ENCODE peak calls at places on chromosomes 7 and 10, in six cellular contexts. One of them, this sample, is unnamed.
A peak's percentile ranks its signal among the peaks of the same experiment; 100 is the strongest.

GRCh38 chr7:7114575-7115291 is 67.6 kb upstream of the C1GALT1 start:
- DNase-seq in IMR-90: no peak
- DNase-seq in spleen: no peak
- DNase-seq in tibial artery: no peak
- DNase-seq in right lobe of liver: peak; percentile 49
- DNase-seq in A549: peak; percentile 24
- DNase-seq in this sample: no peak

GRCh38 chr7:82441916-82442478 is 1.6 kb downstream of the CACNA2D1 start:
- DNase-seq in right lobe of liver: no peak
- DNase-seq in A549: peak; percentile 18
- DNase-seq in spleen: no peak
- DNase-seq in tibial artery: no peak
- DNase-seq in IMR-90: peak; percentile 41
- DNase-seq in this sample: no peak

GRCh38 chr7:43868181-43868580 is 1.1 kb downstream of the MRPS24 start:
- DNase-seq in tibial artery: no peak
- DNase-seq in right lobe of liver: no peak
- DNase-seq in A549: no peak
- DNase-seq in IMR-90: no peak
- DNase-seq in spleen: peak; percentile 43
- DNase-seq in this sample: no peak

GRCh38 chr7:157907998-157908782 is 571.4 kb downstream of the DNAJB6 start:
- DNase-seq in right lobe of liver: peak; percentile 33
- DNase-seq in tibial artery: no peak
- DNase-seq in A549: no peak
- DNase-seq in IMR-90: no peak
- DNase-seq in spleen: no peak
- DNase-seq in this sample: no peak

GRCh38 chr10:124676416-124677062 is 67.6 kb downstream of the FAM53B start:
- DNase-seq in A549: no peak
- DNase-seq in IMR-90: no peak
- DNase-seq in spleen: no peak
- DNase-seq in tibial artery: no peak
- DNase-seq in right lobe of liver: no peak
- DNase-seq in this sample: peak; percentile 11

GRCh38 chr10:132374612-132375011 is 22.4 kb upstream of the PWWP2B start:
- DNase-seq in A549: no peak
- DNase-seq in IMR-90: no peak
- DNase-seq in tibial artery: no peak
- DNase-seq in right lobe of liver: peak; percentile 39
- DNase-seq in spleen: peak; percentile 66
- DNase-seq in this sample: no peak

GRCh38 chr7:93889261-93889660 is 1.3 kb downstream of the TFPI2 start:
- DNase-seq in IMR-90: peak; percentile 92
- DNase-seq in tibial artery: no peak
- DNase-seq in spleen: no peak
- DNase-seq in right lobe of liver: no peak
- DNase-seq in A549: peak; percentile 45
- DNase-seq in this sample: no peak

GRCh38 chr10:29254123-29255046 is 34.5 kb upstream of the LYZL1 start:
- DNase-seq in tibial artery: no peak
- DNase-seq in spleen: no peak
- DNase-seq in A549: peak; percentile 17
- DNase-seq in IMR-90: no peak
- DNase-seq in right lobe of liver: no peak
- DNase-seq in this sample: no peak

GRCh38 chr7:3861941-3862340 is 560.9 kb downstream of the SDK1 start:
- DNase-seq in A549: no peak
- DNase-seq in right lobe of liver: no peak
- DNase-seq in spleen: no peak
- DNase-seq in IMR-90: peak; percentile 87
- DNase-seq in tibial artery: peak; percentile 47
- DNase-seq in this sample: peak; percentile 40

GRCh38 chr7:141558544-141559183 is 7.5 kb downstream of the AGK start:
- DNase-seq in IMR-90: peak; percentile 55
- DNase-seq in A549: no peak
- DNase-seq in spleen: no peak
- DNase-seq in right lobe of liver: no peak
- DNase-seq in tibial artery: no peak
- DNase-seq in this sample: no peak

GRCh38 chr10:49606981-49607535 is 3.1 kb upstream of the SLC18A3 start:
- DNase-seq in IMR-90: peak; percentile 45
- DNase-seq in A549: peak; percentile 34
- DNase-seq in tibial artery: peak; percentile 54
- DNase-seq in spleen: peak; percentile 88
- DNase-seq in right lobe of liver: peak; percentile 64
- DNase-seq in this sample: peak; percentile 71

GRCh38 chr10:48535416-48536225 is 69.3 kb downstream of the ARHGAP22 start:
- DNase-seq in spleen: peak; percentile 57
- DNase-seq in tibial artery: no peak
- DNase-seq in A549: no peak
- DNase-seq in IMR-90: no peak
- DNase-seq in right lobe of liver: peak; percentile 28
- DNase-seq in this sample: no peak

GRCh38 chr10:90779573-90779972 is 78.3 kb downstream of the HTR7 start:
- DNase-seq in A549: peak; percentile 34
- DNase-seq in tibial artery: no peak
- DNase-seq in spleen: no peak
- DNase-seq in IMR-90: peak; percentile 6
- DNase-seq in right lobe of liver: no peak
- DNase-seq in this sample: no peak

GRCh38 chr7:6637544-6638229 is 569 bp downstream of the ZNF316 start:
- DNase-seq in tibial artery: no peak
- DNase-seq in IMR-90: peak; percentile 8
- DNase-seq in right lobe of liver: no peak
- DNase-seq in A549: peak; percentile 29
- DNase-seq in spleen: peak; percentile 92
- DNase-seq in this sample: no peak

GRCh38 chr10:44422631-44423030 is 37.7 kb upstream of the CXCL12 start:
- DNase-seq in A549: no peak
- DNase-seq in spleen: no peak
- DNase-seq in IMR-90: no peak
- DNase-seq in right lobe of liver: no peak
- DNase-seq in tibial artery: no peak
- DNase-seq in this sample: no peak

GRCh38 chr7:13115829-13116228 is 428.4 kb downstream of the ARL4A start:
- DNase-seq in right lobe of liver: no peak
- DNase-seq in spleen: no peak
- DNase-seq in A549: no peak
- DNase-seq in tibial artery: no peak
- DNase-seq in IMR-90: no peak
- DNase-seq in this sample: no peak

GRCh38 chr7:75928600-75928939 is 13.6 kb downstream of the POR start:
- DNase-seq in spleen: no peak
- DNase-seq in tibial artery: no peak
- DNase-seq in right lobe of liver: no peak
- DNase-seq in A549: no peak
- DNase-seq in IMR-90: no peak
- DNase-seq in this sample: no peak
- H3K27ac ChIP-seq in spleen: peak overlapping the region; percentile 21
- H3K27ac ChIP-seq in tibial artery: no peak overlapping the region
- H3K27ac ChIP-seq in right lobe of liver: no peak overlapping the region
- H3K27ac ChIP-seq in A549: no peak overlapping the region
- H3K27ac ChIP-seq in IMR-90: no peak overlapping the region
- H3K27ac ChIP-seq in this sample: no peak overlapping the region

GRCh38 chr10:99345350-99345749 is 16.2 kb downstream of the CNNM1 start:
- DNase-seq in tibial artery: no peak
- DNase-seq in right lobe of liver: no peak
- DNase-seq in spleen: no peak
- DNase-seq in A549: peak; percentile 89
- DNase-seq in IMR-90: peak; percentile 68
- DNase-seq in this sample: no peak
- H3K27ac ChIP-seq in tibial artery: no peak overlapping the region
- H3K27ac ChIP-seq in right lobe of liver: no peak overlapping the region
- H3K27ac ChIP-seq in spleen: no peak overlapping the region
- H3K27ac ChIP-seq in A549: peak overlapping the region; percentile 79
- H3K27ac ChIP-seq in IMR-90: no peak overlapping the region
- H3K27ac ChIP-seq in this sample: no peak overlapping the region

GRCh38 chr7:98133181-98133580 is 26.5 kb downstream of the LMTK2 start:
- DNase-seq in IMR-90: no peak
- DNase-seq in A549: no peak
- DNase-seq in spleen: no peak
- DNase-seq in tibial artery: no peak
- DNase-seq in right lobe of liver: no peak
- DNase-seq in this sample: no peak
- H3K27ac ChIP-seq in IMR-90: no peak overlapping the region
- H3K27ac ChIP-seq in A549: peak overlapping the region; percentile 84
- H3K27ac ChIP-seq in spleen: peak overlapping the region; percentile 86
- H3K27ac ChIP-seq in tibial artery: no peak overlapping the region
- H3K27ac ChIP-seq in right lobe of liver: peak overlapping the region; percentile 84
- H3K27ac ChIP-seq in this sample: no peak overlapping the region

GRCh38 chr10:50992356-50992866 is 81.9 kb upstream of the PRKG1 start:
- DNase-seq in spleen: peak; percentile 56
- DNase-seq in tibial artery: peak; percentile 34
- DNase-seq in right lobe of liver: no peak
- DNase-seq in A549: no peak
- DNase-seq in IMR-90: peak; percentile 31
- DNase-seq in this sample: peak; percentile 26
- H3K27ac ChIP-seq in spleen: peak overlapping the region; percentile 73
- H3K27ac ChIP-seq in tibial artery: peak overlapping the region; percentile 96
- H3K27ac ChIP-seq in right lobe of liver: peak overlapping the region; percentile 66
- H3K27ac ChIP-seq in A549: no peak overlapping the region
- H3K27ac ChIP-seq in IMR-90: peak overlapping the region; percentile 96
- H3K27ac ChIP-seq in this sample: peak overlapping the region; percentile 94

GRCh38 chr10:60917331-60918280 is 26.4 kb downstream of the RHOBTB1 start:
- DNase-seq in right lobe of liver: no peak
- DNase-seq in tibial artery: no peak
- DNase-seq in spleen: no peak
- DNase-seq in IMR-90: peak; percentile 27
- DNase-seq in A549: no peak
- DNase-seq in this sample: no peak
- H3K27ac ChIP-seq in right lobe of liver: no peak overlapping the region
- H3K27ac ChIP-seq in tibial artery: no peak overlapping the region
- H3K27ac ChIP-seq in spleen: no peak overlapping the region
- H3K27ac ChIP-seq in IMR-90: no peak overlapping the region
- H3K27ac ChIP-seq in A549: no peak overlapping the region
- H3K27ac ChIP-seq in this sample: no peak overlapping the region

GRCh38 chr7:111356941-111357340 is 205.4 kb downstream of the IMMP2L start:
- DNase-seq in tibial artery: no peak
- DNase-seq in spleen: no peak
- DNase-seq in A549: no peak
- DNase-seq in IMR-90: peak; percentile 5
- DNase-seq in right lobe of liver: no peak
- DNase-seq in this sample: no peak

GRCh38 chr7:111362660-111363059 is 199.6 kb downstream of the IMMP2L start:
- DNase-seq in IMR-90: peak; percentile 78
- DNase-seq in right lobe of liver: no peak
- DNase-seq in spleen: no peak
- DNase-seq in tibial artery: no peak
- DNase-seq in A549: peak; percentile 7
- DNase-seq in this sample: no peak

GRCh38 chr7:111363099-111363498 is 199.2 kb downstream of the IMMP2L start:
- DNase-seq in A549: no peak
- DNase-seq in IMR-90: peak; percentile 56
- DNase-seq in right lobe of liver: no peak
- DNase-seq in spleen: no peak
- DNase-seq in tibial artery: no peak
- DNase-seq in this sample: no peak

GRCh38 chr7:111357691-111358090 is 204.6 kb downstream of the IMMP2L start:
- DNase-seq in right lobe of liver: no peak
- DNase-seq in IMR-90: peak; percentile 56
- DNase-seq in tibial artery: no peak
- DNase-seq in A549: peak; percentile 18
- DNase-seq in spleen: no peak
- DNase-seq in this sample: no peak

GRCh38 chr7:111358915-111359314 is 203.4 kb downstream of the IMMP2L start:
- DNase-seq in A549: no peak
- DNase-seq in spleen: peak; percentile 8
- DNase-seq in IMR-90: no peak
- DNase-seq in tibial artery: no peak
- DNase-seq in right lobe of liver: peak; percentile 39
- DNase-seq in this sample: no peak
- H3K27ac ChIP-seq in A549: no peak overlapping the region
- H3K27ac ChIP-seq in spleen: no peak overlapping the region
- H3K27ac ChIP-seq in IMR-90: no peak overlapping the region
- H3K27ac ChIP-seq in tibial artery: no peak overlapping the region
- H3K27ac ChIP-seq in right lobe of liver: no peak overlapping the region
- H3K27ac ChIP-seq in this sample: no peak overlapping the region

GRCh38 chr7:146096994-146097393 is 19.6 kb upstream of the CNTNAP2 start:
- DNase-seq in spleen: no peak
- DNase-seq in tibial artery: no peak
- DNase-seq in IMR-90: no peak
- DNase-seq in right lobe of liver: no peak
- DNase-seq in A549: no peak
- DNase-seq in this sample: no peak
- H3K27ac ChIP-seq in spleen: no peak overlapping the region
- H3K27ac ChIP-seq in tibial artery: no peak overlapping the region
- H3K27ac ChIP-seq in IMR-90: no peak overlapping the region
- H3K27ac ChIP-seq in right lobe of liver: no peak overlapping the region
- H3K27ac ChIP-seq in A549: no peak overlapping the region
- H3K27ac ChIP-seq in this sample: no peak overlapping the region

GRCh38 chr7:21946228-21946709 is 570 bp upstream of the CDCA7L start:
- DNase-seq in A549: peak; percentile 6
- DNase-seq in spleen: no peak
- DNase-seq in IMR-90: no peak
- DNase-seq in right lobe of liver: no peak
- DNase-seq in tibial artery: no peak
- DNase-seq in this sample: no peak

GRCh38 chr7:21943436-21943835 is 2.3 kb downstream of the CDCA7L start:
- DNase-seq in IMR-90: no peak
- DNase-seq in tibial artery: no peak
- DNase-seq in A549: no peak
- DNase-seq in spleen: no peak
- DNase-seq in right lobe of liver: no peak
- DNase-seq in this sample: no peak

GRCh38 chr7:21942955-21943354 is 2.7 kb downstream of the CDCA7L start:
- DNase-seq in tibial artery: no peak
- DNase-seq in A549: no peak
- DNase-seq in right lobe of liver: no peak
- DNase-seq in spleen: no peak
- DNase-seq in IMR-90: no peak
- DNase-seq in this sample: no peak

GRCh38 chr7:21945374-21946227 is at the start of gene CDCA7L:
- DNase-seq in spleen: peak; percentile 95
- DNase-seq in tibial artery: peak; percentile 48
- DNase-seq in right lobe of liver: peak; percentile 95
- DNase-seq in A549: peak; percentile 81
- DNase-seq in IMR-90: peak; percentile 63
- DNase-seq in this sample: peak; percentile 67

GRCh38 chr7:21944616-21945373 is 904 bp downstream of the CDCA7L start:
- DNase-seq in right lobe of liver: peak; percentile 86
- DNase-seq in spleen: peak; percentile 88
- DNase-seq in IMR-90: peak; percentile 5
- DNase-seq in tibial artery: no peak
- DNase-seq in A549: peak; percentile 12
- DNase-seq in this sample: no peak
- H3K27ac ChIP-seq in right lobe of liver: peak overlapping the region; percentile 62
- H3K27ac ChIP-seq in spleen: peak overlapping the region; percentile 91
- H3K27ac ChIP-seq in IMR-90: no peak overlapping the region
- H3K27ac ChIP-seq in tibial artery: peak overlapping the region; percentile 36
- H3K27ac ChIP-seq in A549: peak overlapping the region; percentile 92
- H3K27ac ChIP-seq in this sample: peak overlapping the region; percentile 86